ENCODE peak calls at places on chromosomes 2 and 18, in seven cellular contexts. I is NCI-H1436 treated with DMSO at 0.1 percent for 48 hours, O is left lobe of liver, D is NAMALWA, T is colonic mucosa, C is HepG2, A is fibroblast of pulmonary artery. S is an unnamed sample.

GRCh38 chr2:222057249-222058073 is 241.3 kb downstream of the PAX3 start:
- DNase-seq in I (no peak), O (no peak), D (peak), T (no peak), C (no peak), A (peak), S (no peak)

GRCh38 chr2:235501663-235502009 is 7.8 kb downstream of the AGAP1 start:
- DNase-seq in I (no peak), O (no peak), D (no peak), T (no peak), C (no peak), A (no peak), S (no peak)

GRCh38 chr2:126652323-126652891 is 3.6 kb upstream of the GYPC start:
- DNase-seq in I (no peak), O (no peak), D (no peak), T (no peak), C (no peak), A (no peak), S (no peak)

GRCh38 chr18:80229766-80230745 is 17.3 kb downstream of the PARD6G start:
- DNase-seq in I (no peak), O (no peak), D (no peak), T (no peak), C (no peak), A (no peak), S (no peak)

GRCh38 chr2:17754773-17755425 is 961 bp downstream of the GEN1 start:
- DNase-seq in I (no peak), O (no peak), D (peak), T (no peak), C (peak), A (peak), S (peak)

GRCh38 chr2:194539436-194539835 is 1117.6 kb upstream of the SLC39A10 start:
- DNase-seq in I (no peak), O (no peak), D (no peak), T (no peak), C (no peak), A (no peak), S (no peak)

GRCh38 chr2:20484810-20485611 is 38.1 kb downstream of the RHOB start:
- DNase-seq in I (no peak), O (peak), D (no peak), T (no peak), C (no peak), A (no peak), S (no peak)

GRCh38 chr2:96895032-96895708 is 25.3 kb upstream of the SEMA4C start:
- DNase-seq in I (no peak), O (no peak), D (no peak), T (no peak), C (no peak), A (no peak), S (no peak)

GRCh38 chr2:240394549-240394948 is 40.9 kb upstream of the GPC1 start:
- DNase-seq in I (no peak), O (no peak), D (no peak), T (no peak), C (no peak), A (no peak), S (no peak)

GRCh38 chr2:241855245-241855887 is 3.3 kb downstream of the PDCD1 start:
- DNase-seq in I (no peak), O (no peak), D (no peak), T (no peak), C (no peak), A (no peak), S (no peak)